ENCODE peak calls at places on chromosomes 1 and 21, in four cellular contexts. One of them, this sample, is unnamed.

GRCh38 chr1:31248276-31248675 is 8.6 kb upstream of the NKAIN1 start:
- DNase-seq in HepG2: no peak
- DNase-seq in K562: no peak
- DNase-seq in GM12878: no peak
- DNase-seq in this sample: no peak

GRCh38 chr1:200184196-200184595 is 156.7 kb downstream of the NR5A2 start:
- DNase-seq in HepG2: no peak
- DNase-seq in K562: no peak
- DNase-seq in GM12878: no peak
- DNase-seq in this sample: peak

GRCh38 chr1:246293366-246294121 is 213.5 kb downstream of the SMYD3 start:
- DNase-seq in HepG2: no peak
- DNase-seq in K562: no peak
- DNase-seq in GM12878: no peak
- DNase-seq in this sample: no peak

GRCh38 chr1:80542231-80542630 is 1258.5 kb upstream of the ADGRL2 start:
- DNase-seq in HepG2: no peak
- DNase-seq in K562: no peak
- DNase-seq in GM12878: no peak
- DNase-seq in this sample: no peak

GRCh38 chr1:2345297-2346075 is 45.9 kb downstream of the MORN1 start:
- DNase-seq in HepG2: no peak
- DNase-seq in K562: peak
- DNase-seq in GM12878: no peak
- DNase-seq in this sample: no peak

GRCh38 chr1:44411861-44412260 is 6.8 kb downstream of the RNF220 start:
- DNase-seq in HepG2: no peak
- DNase-seq in K562: no peak
- DNase-seq in GM12878: no peak
- DNase-seq in this sample: no peak

GRCh38 chr1:221182791-221183533 is 303.7 kb downstream of the HLX start:
- DNase-seq in HepG2: no peak
- DNase-seq in K562: peak
- DNase-seq in GM12878: no peak
- DNase-seq in this sample: no peak

GRCh38 chr1:171850951-171851350 is 9.7 kb downstream of the DNM3 start:
- DNase-seq in HepG2: peak
- DNase-seq in K562: no peak
- DNase-seq in GM12878: no peak
- DNase-seq in this sample: no peak

GRCh38 chr21:43884012-43884860 is 19.2 kb downstream of the AGPAT3 start:
- DNase-seq in HepG2: peak
- DNase-seq in K562: peak
- DNase-seq in GM12878: no peak
- DNase-seq in this sample: peak

GRCh38 chr1:54290443-54291184 is 90.6 kb downstream of the MRPL37 start:
- DNase-seq in HepG2: peak
- DNase-seq in K562: no peak
- DNase-seq in GM12878: no peak
- DNase-seq in this sample: no peak

GRCh38 chr1:23444596-23445390 is 20.2 kb upstream of the TCEA3 start:
- DNase-seq in HepG2: no peak
- DNase-seq in K562: no peak
- DNase-seq in GM12878: no peak
- DNase-seq in this sample: no peak

GRCh38 chr1:9653783-9654517 is 2.4 kb downstream of the PIK3CD start:
- DNase-seq in HepG2: no peak
- DNase-seq in K562: no peak
- DNase-seq in GM12878: no peak
- DNase-seq in this sample: no peak

GRCh38 chr1:86231076-86231475 is 74.5 kb upstream of the COL24A1 start:
- DNase-seq in HepG2: no peak
- DNase-seq in K562: no peak
- DNase-seq in GM12878: no peak
- DNase-seq in this sample: no peak

GRCh38 chr21:45264919-45265515 is 22.7 kb downstream of the POFUT2 start:
- DNase-seq in HepG2: no peak
- DNase-seq in K562: no peak
- DNase-seq in GM12878: no peak
- DNase-seq in this sample: no peak

GRCh38 chr1:181135815-181136737 is 47.6 kb downstream of the IER5 start:
- DNase-seq in HepG2: no peak
- DNase-seq in K562: no peak
- DNase-seq in GM12878: no peak
- DNase-seq in this sample: no peak

GRCh38 chr1:67719329-67720196 is 34.6 kb downstream of the GADD45A start:
- DNase-seq in HepG2: no peak
- DNase-seq in K562: no peak
- DNase-seq in GM12878: no peak
- DNase-seq in this sample: peak

GRCh38 chr21:33339938-33340337 is 15.2 kb downstream of the IFNAR1 start:
- DNase-seq in HepG2: no peak
- DNase-seq in K562: no peak
- DNase-seq in GM12878: no peak
- DNase-seq in this sample: no peak

GRCh38 chr1:119007343-119007671 is 19.2 kb upstream of the TBX15 start:
- DNase-seq in HepG2: no peak
- DNase-seq in K562: no peak
- DNase-seq in GM12878: no peak
- DNase-seq in this sample: no peak

GRCh38 chr1:63321061-63321787 is 1.1 kb upstream of the FOXD3 start:
- DNase-seq in HepG2: no peak
- DNase-seq in K562: no peak
- DNase-seq in GM12878: no peak
- DNase-seq in this sample: no peak

DNA sequence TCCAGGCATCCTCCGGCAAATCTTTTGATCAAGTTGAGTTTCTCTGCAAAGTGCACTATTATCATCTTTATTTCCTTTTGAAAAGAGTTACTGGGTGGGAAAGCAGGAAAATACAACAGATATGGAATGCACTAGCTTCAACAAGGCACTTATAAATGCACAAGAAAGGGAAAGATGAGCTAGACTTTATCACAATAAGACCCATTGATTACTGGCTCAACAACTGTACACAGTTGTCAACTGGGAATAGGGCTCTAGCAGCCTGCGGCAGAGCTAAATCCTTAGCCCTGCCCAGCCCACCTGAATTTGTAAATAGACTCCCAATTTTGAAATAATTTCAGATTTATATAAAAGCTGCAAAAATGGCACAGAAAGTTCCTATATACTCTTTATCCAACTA is 111.4 kb downstream of the CSMD2 start:
- DNase-seq in HepG2: no peak
- DNase-seq in K562: no peak
- DNase-seq in GM12878: no peak
- DNase-seq in this sample: no peak
- TF ChIP-seq FOXK2 in HepG2: no peak
- TF ChIP-seq FOXK2 in K562: no peak
- TF ChIP-seq FOXK2 in GM12878: no peak
- TF ChIP-seq FOXK2 in this sample: no peak

GRCh38 chr1:205805082-205805711 is 7.8 kb downstream of the SLC41A1 start:
- DNase-seq in HepG2: no peak
- DNase-seq in K562: no peak
- DNase-seq in GM12878: no peak
- DNase-seq in this sample: no peak
- TF ChIP-seq FOXK2 in HepG2: no peak
- TF ChIP-seq FOXK2 in K562: no peak
- TF ChIP-seq FOXK2 in GM12878: no peak
- TF ChIP-seq FOXK2 in this sample: no peak

GRCh38 chr1:91842563-91842962 is 43.4 kb downstream of the TGFBR3 start:
- DNase-seq in HepG2: no peak
- DNase-seq in K562: no peak
- DNase-seq in GM12878: no peak
- DNase-seq in this sample: no peak

GRCh38 chr1:91843843-91844242 is 42.1 kb downstream of the TGFBR3 start:
- DNase-seq in HepG2: no peak
- DNase-seq in K562: no peak
- DNase-seq in GM12878: no peak
- DNase-seq in this sample: no peak

GRCh38 chr1:91844862-91845528 is 41.0 kb downstream of the TGFBR3 start:
- DNase-seq in HepG2: peak
- DNase-seq in K562: no peak
- DNase-seq in GM12878: no peak
- DNase-seq in this sample: no peak

GRCh38 chr1:91847851-91848250 is 38.1 kb downstream of the TGFBR3 start:
- DNase-seq in HepG2: no peak
- DNase-seq in K562: no peak
- DNase-seq in GM12878: no peak
- DNase-seq in this sample: no peak

DNA sequence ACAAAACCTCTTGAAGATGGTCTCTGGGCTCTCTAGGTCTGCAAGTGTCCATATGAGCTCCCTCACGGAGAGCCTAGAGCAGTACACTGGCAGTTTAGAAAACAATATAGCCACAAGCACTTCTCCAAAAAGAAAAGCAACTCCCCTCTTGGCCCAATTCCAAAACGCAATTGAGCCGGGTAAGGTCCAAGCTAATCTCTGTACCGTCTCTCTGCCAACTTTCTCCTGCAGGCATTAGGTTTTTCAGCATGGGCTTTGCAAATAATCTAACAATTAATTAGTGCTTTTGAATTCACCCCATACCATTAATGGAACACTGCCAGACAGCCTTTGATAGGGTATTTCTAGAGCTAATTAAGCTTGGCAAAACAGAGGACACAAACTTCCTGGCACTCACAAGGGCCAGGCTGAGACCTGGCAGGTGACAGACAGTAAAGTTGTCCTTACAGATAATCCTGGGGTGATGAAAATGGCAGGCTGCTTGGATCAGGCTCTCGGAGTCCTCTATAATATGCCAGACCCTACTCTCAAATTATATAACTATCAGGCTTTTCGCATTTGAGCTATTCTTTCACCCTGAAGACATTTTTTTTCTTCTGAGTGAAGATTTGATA is 39.8 kb downstream of the TGFBR3 start:
- DNase-seq in HepG2: peak
- DNase-seq in K562: peak
- DNase-seq in GM12878: no peak
- DNase-seq in this sample: peak
- TF ChIP-seq FOXK2 in HepG2: no peak
- TF ChIP-seq FOXK2 in K562: no peak
- TF ChIP-seq FOXK2 in GM12878: no peak
- TF ChIP-seq FOXK2 in this sample: no peak

GRCh38 chr1:38586993-38587646 is 272.5 kb downstream of the RRAGC start:
- DNase-seq in HepG2: peak
- DNase-seq in K562: peak
- DNase-seq in GM12878: peak
- DNase-seq in this sample: peak
- TF ChIP-seq FOXK2 in HepG2: no peak
- TF ChIP-seq FOXK2 in K562: no peak
- TF ChIP-seq FOXK2 in GM12878: no peak
- TF ChIP-seq FOXK2 in this sample: no peak

This sample was measured in HEK293T.